ENCODE peak calls at places on chromosomes 4 and X, in four cellular contexts. H, Y, L and I are unnamed samples.
A peak's percentile ranks its signal among the peaks of the same experiment; 100 is the strongest.

GRCh38 chr4:181569553-181569952 is 673.6 kb upstream of the TENM3 start:
- DNase-seq in L (no peak), Y (peak; percentile 7), H (peak; percentile 9), I (peak; percentile 60)

GRCh38 chr4:74540193-74540592 is 95.3 kb downstream of the AREG start:
- DNase-seq in L (no peak), H (no peak), Y (no peak), I (no peak)

GRCh38 chr4:37825943-37826281 is 574 bp upstream of the PGM2 start:
- DNase-seq in L (no peak), H (no peak), Y (peak; percentile 40), I (peak; percentile 43)

GRCh38 chrX:102516314-102516936 is at the start of gene TMSB15A:
- DNase-seq in L (no peak), Y (peak; percentile 82), H (no peak), I (peak; percentile 86)

GRCh38 chr4:110033994-110034393 is 121.3 kb downstream of the EGF start:
- DNase-seq in L (peak; percentile 63), H (no peak), Y (no peak), I (no peak)

GRCh38 chrX:130179579-130180215 is 7.9 kb downstream of the RAB33A start:
- DNase-seq in L (no peak), H (no peak), Y (peak; percentile 91), I (no peak)

GRCh38 chr4:142875117-142875516 is 29.0 kb upstream of the INPP4B start:
- DNase-seq in Y (no peak), H (peak; percentile 19), L (no peak), I (no peak)

GRCh38 chr4:174437324-174437723 is 85.0 kb downstream of the HPGD start:
- DNase-seq in L (no peak), H (no peak), Y (no peak), I (no peak)

GRCh38 chr4:77927991-77928925 is 65.6 kb downstream of the MRPL1 start:
- DNase-seq in H (peak; percentile 51), L (no peak), Y (no peak), I (no peak)

GRCh38 chrX:139750390-139750789 is 42.4 kb upstream of the MCF2 start:
- DNase-seq in Y (no peak), L (no peak), H (no peak), I (no peak)

GRCh38 chr4:143768007-143768591 is 67.6 kb upstream of the FREM3 start:
- DNase-seq in L (no peak), Y (no peak), H (no peak), I (no peak)

GRCh38 chr4:53120801-53121200 is 245.1 kb downstream of the SCFD2 start:
- DNase-seq in H (no peak), L (no peak), Y (no peak), I (no peak)

GRCh38 chr4:7981738-7982394 is 42.2 kb upstream of the AFAP1 start:
- DNase-seq in Y (no peak), H (no peak), L (no peak), I (no peak)

GRCh38 chr4:69823048-69823447 is 36.9 kb downstream of the SULT1E1 start:
- DNase-seq in Y (no peak), H (no peak), L (no peak), I (no peak)

GRCh38 chr4:1471443-1472147 is 65.4 kb upstream of the NKX1-1 start:
- DNase-seq in Y (no peak), L (no peak), H (no peak), I (peak; percentile 37)

GRCh38 chr4:38203609-38204008 is 243.4 kb downstream of the PTTG2 start:
- DNase-seq in Y (no peak), H (no peak), L (no peak), I (no peak)

GRCh38 chr4:13905543-13905942 is 278.0 kb upstream of the BOD1L1 start:
- DNase-seq in L (no peak), Y (no peak), H (no peak), I (no peak)

GRCh38 chr4:14855719-14856075 is 146.6 kb upstream of the CPEB2 start:
- DNase-seq in Y (no peak), H (no peak), L (no peak), I (no peak)

GRCh38 chr4:91058345-91058744 is 931.2 kb downstream of the CCSER1 start:
- DNase-seq in Y (no peak), L (no peak), H (no peak), I (no peak)

GRCh38 chr4:172601195-172601594 is 567.4 kb upstream of the GALNT7 start:
- DNase-seq in Y (no peak), H (no peak), L (no peak), I (no peak)

GRCh38 chrX:100928660-100929613 is at the start of gene XKRX:
- DNase-seq in H (no peak), Y (peak; percentile 11), L (no peak), I (peak; percentile 53)

GRCh38 chr4:55445921-55446577 is 50.3 kb downstream of the TMEM165 start:
- DNase-seq in Y (no peak), H (no peak), L (no peak), I (no peak)

GRCh38 chr4:111788046-111788642 is 357.1 kb upstream of the FAM241A start:
- DNase-seq in Y (no peak), L (no peak), H (no peak), I (no peak)

GRCh38 chr4:88215351-88215750 is 56.9 kb upstream of the ABCG2 start:
- DNase-seq in L (no peak), H (no peak), Y (no peak), I (no peak)

GRCh38 chrX:14352511-14352910 is 176.8 kb upstream of the GLRA2 start:
- DNase-seq in Y (no peak), L (no peak), H (no peak), I (no peak)

GRCh38 chrX:439719-440118 is 53.0 kb upstream of the PPP2R3B start:
- DNase-seq in Y (no peak), L (no peak), H (no peak), I (no peak)

GRCh38 chr4:145734576-145735329 is 54.8 kb downstream of the C4orf51 start:
- DNase-seq in H (peak; percentile 36), L (peak; percentile 27), Y (no peak), I (no peak)

GRCh38 chr4:43089730-43090129 is 197.2 kb downstream of the GRXCR1 start:
- DNase-seq in L (no peak), H (no peak), Y (no peak), I (no peak)

GRCh38 chr4:113540859-113541258 is 220.7 kb downstream of the CAMK2D start:
- DNase-seq in Y (no peak), L (no peak), H (no peak), I (no peak)

GRCh38 chr4:77595361-77595973 is 10.2 kb upstream of the CXCL13 start:
- DNase-seq in H (no peak), L (no peak), Y (no peak), I (no peak)

GRCh38 chr4:171334549-171334948 is 478.7 kb upstream of the GALNTL6 start:
- DNase-seq in L (peak; percentile 5), Y (no peak), H (no peak), I (no peak)

GRCh38 chrX:7574325-7574724 is 268.6 kb upstream of the VCX start:
- DNase-seq in Y (no peak), L (no peak), H (peak; percentile 14), I (no peak)

GRCh38 chr4:119632216-119632615 is 3.6 kb upstream of the PDE5A start:
- DNase-seq in Y (no peak), H (no peak), L (no peak), I (no peak)

GRCh38 chr4:185566972-185567749 is 31.9 kb upstream of the PDLIM3 start:
- DNase-seq in L (no peak), H (peak; percentile 78), Y (no peak), I (no peak)

GRCh38 chr4:36243355-36244256 is 708 bp downstream of the ARAP2 start:
- DNase-seq in L (no peak), H (no peak), Y (peak; percentile 5), I (peak; percentile 4)

GRCh38 chrX:27622883-27623282 is 32.7 kb downstream of the DCAF8L2 start:
- DNase-seq in L (no peak), H (no peak), Y (no peak), I (no peak)

GRCh38 chrX:27619459-27619858 is 29.3 kb downstream of the DCAF8L2 start:
- DNase-seq in H (no peak), L (no peak), Y (no peak), I (no peak)

GRCh38 chrX:27619975-27620374 is 29.8 kb downstream of the DCAF8L2 start:
- DNase-seq in L (no peak), H (peak; percentile 5), Y (no peak), I (no peak)
- TF ChIP-seq GABPA in L (no peak), H (no peak), Y (no peak), I (no peak)

GRCh38 chr4:183398298-183399129 is 45.9 kb upstream of the CDKN2AIP start:
- DNase-seq in L (no peak), H (peak; percentile 51), Y (peak; percentile 83), I (peak; percentile 94)
- TF ChIP-seq POLR2AphosphoS5 in L (no peak), H (no peak), Y (peak; percentile 64), I (no peak)

GRCh38 chr4:5758741-5759140 is 47.7 kb downstream of the EVC start:
- DNase-seq in H (no peak), L (peak; percentile 37), Y (no peak), I (no peak)
- TF ChIP-seq ZBTB33 in H (no peak), L (no peak), Y (no peak), I (no peak)

GRCh38 chr4:82753725-82754410 is 44.7 kb downstream of the SCD5 start:
- DNase-seq in H (no peak), L (no peak), Y (no peak), I (no peak)
- TF ChIP-seq GABPA in H (no peak), L (no peak), Y (no peak), I (no peak)

GRCh38 chrX:40099046-40099968 is 1.5 kb upstream of the BCOR start:
- DNase-seq in H (no peak), L (peak; percentile 66), Y (peak; percentile 67), I (peak; percentile 70)
- TF ChIP-seq POLR2AphosphoS5 in H (no peak), L (no peak), Y (no peak), I (no peak)

GRCh38 chr4:187258651-187259401 is 535.2 kb upstream of the FAT1 start:
- DNase-seq in H (no peak), Y (no peak), L (no peak), I (no peak)
- TF ChIP-seq ZBTB33 in H (no peak), Y (no peak), L (no peak), I (no peak)

DNA sequence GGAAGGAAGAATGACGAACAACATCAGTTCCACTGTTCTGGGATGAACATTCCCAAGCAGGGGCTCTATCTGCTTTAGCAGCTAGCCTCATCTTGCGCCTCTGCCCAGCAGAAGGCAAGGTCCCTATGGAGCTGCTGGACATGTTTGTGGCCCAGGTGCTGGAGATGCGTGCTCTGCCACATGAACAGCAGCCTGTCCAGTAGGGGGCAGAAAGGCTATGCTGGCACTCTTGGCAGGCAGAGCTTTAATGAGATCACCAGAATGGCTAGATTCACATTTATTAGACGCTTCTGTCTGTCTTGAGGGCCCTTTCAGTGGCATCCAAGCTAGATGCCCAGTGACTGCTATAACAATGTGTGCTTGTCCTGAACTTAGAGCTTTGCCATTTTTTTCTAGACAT is 1826.0 kb downstream of the STIM2 start:
- DNase-seq in L (no peak), H (peak; percentile 8), Y (peak; percentile 4), I (peak; percentile 19)
- TF ChIP-seq GABPA in L (no peak), H (no peak), Y (no peak), I (no peak)

GRCh38 chrX:108527724-108528123 is 88.1 kb downstream of the COL4A5 start:
- DNase-seq in H (no peak), Y (no peak), L (no peak), I (no peak)
- TF ChIP-seq POLR2AphosphoS5 in H (no peak), Y (no peak), L (no peak), I (no peak)